ENCODE peak calls at places on chromosomes 7 and 10, in nine cellular contexts. C is brain microvascular endothelial cell, A is sigmoid colon, M is cardiac fibroblast, H is AG04450, W is endothelial cell, F is progenitor cell of endocrine pancreas, J is hepatocyte, V is H9. Z is an unnamed sample.

GRCh38 chr7:44043902-44044301 is 600 bp upstream of the DBNL start:
- DNase-seq in M (no peak), H (no peak), C (no peak), W (no peak), F (no peak), A (no peak), V (no peak), J (no peak), Z (no peak)

GRCh38 chr7:93245525-93246432 is 13.6 kb downstream of the VPS50 start:
- DNase-seq in J (peak), M (peak), H (peak), V (no peak), F (no peak), A (no peak), W (no peak), C (no peak), Z (no peak)

GRCh38 chr7:151544183-151544582 is 24.5 kb upstream of the RHEB start:
- DNase-seq in W (no peak), C (no peak), J (no peak), A (no peak), F (no peak), V (no peak), M (no peak), H (no peak), Z (no peak)

GRCh38 chr7:20016669-20017068 is 200.5 kb downstream of the MACC1 start:
- DNase-seq in W (no peak), H (no peak), M (no peak), J (no peak), F (no peak), C (no peak), V (no peak), A (no peak), Z (no peak)

GRCh38 chr10:69327463-69328345 is 49.4 kb downstream of the HK1 start:
- DNase-seq in M (peak), F (no peak), W (no peak), V (no peak), A (peak), C (peak), J (peak), H (no peak), Z (peak)

GRCh38 chr7:27062946-27063345 is 32.9 kb downstream of the HOXA1 start:
- DNase-seq in W (no peak), J (no peak), C (no peak), A (no peak), M (no peak), H (no peak), V (no peak), F (no peak), Z (no peak)

GRCh38 chr7:130959743-130960207 is 225.8 kb upstream of the KLF14 start:
- DNase-seq in W (no peak), J (no peak), M (peak), F (no peak), A (no peak), H (no peak), V (no peak), C (peak), Z (no peak)

GRCh38 chr7:81173766-81174281 is 255.0 kb upstream of the SEMA3C start:
- DNase-seq in A (no peak), W (no peak), V (no peak), C (peak), H (peak), M (peak), F (no peak), J (no peak), Z (no peak)

GRCh38 chr10:49112098-49112497 is 3.2 kb downstream of the VSTM4 start:
- DNase-seq in W (no peak), H (no peak), M (no peak), A (no peak), C (no peak), V (no peak), F (no peak), J (no peak), Z (no peak)

GRCh38 chr7:31116615-31117014 is 64.5 kb downstream of the ADCYAP1R1 start:
- DNase-seq in W (no peak), J (no peak), M (no peak), V (no peak), H (no peak), C (no peak), F (no peak), A (no peak), Z (no peak)

GRCh38 chr7:102412548-102412947 is 16.4 kb downstream of the PRKRIP1 start:
- DNase-seq in A (no peak), F (no peak), C (peak), W (no peak), H (no peak), J (no peak), V (peak), M (peak), Z (no peak)

GRCh38 chr10:97718659-97719142 is 5.2 kb downstream of the MARVELD1 start:
- DNase-seq in A (peak), V (no peak), H (no peak), J (peak), W (no peak), F (no peak), M (peak), C (no peak), Z (no peak)

GRCh38 chr10:36462194-36462593 is 663.2 kb upstream of the ANKRD30A start:
- DNase-seq in M (peak), V (no peak), F (no peak), H (no peak), W (no peak), C (no peak), J (no peak), A (no peak), Z (no peak)

GRCh38 chr10:93073539-93074136 is at the start of gene CYP26A1:
- DNase-seq in F (no peak), M (no peak), H (no peak), C (no peak), A (no peak), W (no peak), J (no peak), V (peak), Z (no peak)

GRCh38 chr10:118594392-118595063 is 920 bp downstream of the PRLHR start:
- DNase-seq in M (peak), J (peak), V (peak), F (peak), A (no peak), W (peak), C (peak), H (no peak), Z (peak)

GRCh38 chr7:51316262-51316665 is 345 bp downstream of the COBL start:
- DNase-seq in F (peak), J (peak), M (no peak), W (peak), C (no peak), H (no peak), A (peak), V (peak), Z (no peak)

GRCh38 chr7:7051221-7051877 is 131.0 kb upstream of the C1GALT1 start:
- DNase-seq in M (peak), A (no peak), F (no peak), C (no peak), H (no peak), V (no peak), W (no peak), J (peak), Z (peak)

GRCh38 chr10:97149065-97149680 is 36.6 kb downstream of the SLIT1 start:
- DNase-seq in J (no peak), M (no peak), H (no peak), A (peak), F (no peak), C (no peak), V (no peak), W (no peak), Z (no peak)

GRCh38 chr10:6401562-6402348 is 178.3 kb downstream of the PRKCQ start:
- DNase-seq in M (peak), V (peak), F (peak), A (peak), C (peak), H (peak), W (peak), J (peak), Z (peak)

GRCh38 chr10:117130346-117130745 is 7.7 kb downstream of the VAX1 start:
- DNase-seq in W (no peak), H (no peak), A (no peak), C (no peak), M (no peak), J (no peak), F (no peak), V (no peak), Z (no peak)

GRCh38 chr7:32453286-32454011 is 36.7 kb downstream of the LSM5 start:
- DNase-seq in W (no peak), V (no peak), H (no peak), F (no peak), A (no peak), C (no peak), J (peak), M (no peak), Z (no peak)

GRCh38 chr10:13743101-13743693 is 156.4 kb downstream of the PRPF18 start:
- DNase-seq in W (no peak), A (peak), M (no peak), H (no peak), F (no peak), J (no peak), V (no peak), C (peak), Z (peak)

GRCh38 chr7:20744913-20745587 is 41.6 kb downstream of the SP8 start:
- DNase-seq in W (no peak), H (no peak), A (no peak), F (no peak), M (no peak), C (no peak), J (peak), V (no peak), Z (no peak)

GRCh38 chr10:28913850-28914249 is 236.5 kb downstream of the BAMBI start:
- DNase-seq in H (no peak), M (no peak), F (no peak), W (no peak), J (peak), V (no peak), A (no peak), C (no peak), Z (no peak)

GRCh38 chr7:130345106-130345505 is 490 bp downstream of the CPA5 start:
- DNase-seq in V (no peak), C (no peak), A (no peak), J (no peak), H (no peak), W (no peak), F (no peak), M (no peak), Z (no peak)

GRCh38 chr10:58919927-58920654 is 256.4 kb upstream of the PHYHIPL start:
- DNase-seq in J (no peak), F (no peak), W (no peak), V (no peak), H (peak), C (peak), A (no peak), M (peak), Z (no peak)

GRCh38 chr10:58072634-58073033 is 195.1 kb downstream of the IPMK start:
- DNase-seq in M (no peak), A (no peak), J (no peak), V (no peak), W (no peak), F (no peak), H (no peak), C (no peak), Z (no peak)

GRCh38 chr7:82153776-82154175 is 289.8 kb downstream of the CACNA2D1 start:
- DNase-seq in W (no peak), J (no peak), C (no peak), H (no peak), M (no peak), V (no peak), F (no peak), A (no peak), Z (no peak)

GRCh38 chr10:129774736-129775401 is 189.2 kb downstream of the EBF3 start:
- DNase-seq in W (no peak), C (no peak), V (peak), F (no peak), M (no peak), J (no peak), A (no peak), H (no peak), Z (no peak)

GRCh38 chr7:86592185-86592584 is 51.5 kb upstream of the GRM3 start:
- DNase-seq in W (no peak), J (no peak), F (no peak), V (no peak), M (no peak), A (no peak), H (no peak), C (no peak), Z (no peak)

GRCh38 chr10:71963351-71963755 is 842 bp upstream of the CHST3 start:
- DNase-seq in H (no peak), F (no peak), V (no peak), W (no peak), J (no peak), A (peak), C (no peak), M (peak), Z (no peak)

GRCh38 chr10:88262591-88263234 is 320.4 kb downstream of the RNLS start:
- DNase-seq in H (no peak), J (no peak), M (no peak), F (no peak), V (no peak), A (no peak), W (no peak), C (no peak), Z (no peak)

GRCh38 chr10:123429631-123430257 is 236.4 kb upstream of the GPR26 start:
- DNase-seq in M (no peak), A (no peak), H (no peak), V (no peak), C (no peak), F (no peak), J (no peak), W (no peak), Z (no peak)

GRCh38 chr10:11344081-11344480 is 267.4 kb downstream of the USP6NL start:
- DNase-seq in C (no peak), V (no peak), M (no peak), J (no peak), A (no peak), H (no peak), W (no peak), F (no peak), Z (no peak)

GRCh38 chr10:44806895-44807294 is 104.2 kb upstream of the TMEM72 start:
- DNase-seq in F (no peak), J (no peak), M (peak), C (no peak), W (no peak), V (no peak), A (no peak), H (no peak), Z (no peak)

GRCh38 chr7:129271500-129272355 is 46.9 kb downstream of the AHCYL2 start:
- DNase-seq in V (peak), C (peak), W (peak), M (peak), F (no peak), A (no peak), J (peak), H (peak), Z (peak)

GRCh38 chr7:15376601-15377000 is 185.2 kb downstream of the AGMO start:
- DNase-seq in W (no peak), V (no peak), J (no peak), C (no peak), A (no peak), H (no peak), M (peak), F (no peak), Z (no peak)

DNA sequence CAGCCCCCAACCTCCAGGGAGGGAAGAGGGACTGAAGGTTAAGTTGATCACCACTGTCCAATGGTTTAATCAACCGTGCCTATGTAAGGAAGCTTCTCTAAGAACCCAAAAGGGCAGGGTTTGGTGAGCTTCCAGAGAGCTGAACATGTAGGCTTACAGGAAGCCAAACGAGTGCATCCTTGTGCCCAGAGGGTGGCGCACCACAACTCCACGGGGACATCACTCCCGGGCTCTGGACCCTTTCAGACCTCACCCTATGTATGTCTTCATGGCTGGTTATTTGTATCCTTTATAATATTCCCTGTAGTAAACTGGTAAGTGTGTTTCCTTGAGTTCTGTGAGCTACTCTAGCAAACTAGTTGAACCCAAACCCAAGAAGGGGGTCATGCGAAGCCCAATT is 11.5 kb upstream of the NFKB2 start:
- DNase-seq in F (no peak), H (no peak), J (no peak), W (no peak), A (no peak), M (peak), V (peak), C (no peak), Z (no peak)
- TF ChIP-seq CTCF in F (peak), H (peak), J (peak), W (no peak), A (no peak), M (peak), V (peak), C (peak), Z (no peak)

DNA sequence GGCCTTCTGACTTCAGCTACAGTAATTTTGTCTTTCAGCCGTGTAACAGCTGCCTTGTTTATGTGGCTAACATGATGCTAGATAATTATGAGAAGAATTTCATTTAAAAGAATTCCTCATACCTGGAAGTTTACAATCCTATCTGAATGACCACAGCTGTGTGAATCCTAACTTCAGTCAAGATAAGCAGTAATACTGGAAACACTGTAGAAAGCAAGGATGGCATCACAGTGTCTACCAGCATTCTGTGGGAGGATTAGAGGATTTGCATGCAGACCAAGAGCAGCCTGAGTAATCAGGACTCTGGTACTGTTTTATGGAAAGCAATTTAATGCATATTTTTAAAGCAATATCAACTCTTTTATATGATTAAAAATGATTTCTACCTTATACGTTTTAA is 282.4 kb downstream of the EXOC4 start:
- DNase-seq in H (no peak), M (no peak), W (no peak), C (no peak), J (peak), V (no peak), F (no peak), A (no peak), Z (no peak)
- TF ChIP-seq CTCF in H (no peak), M (no peak), W (no peak), C (no peak), J (no peak), V (no peak), F (no peak), A (no peak), Z (no peak)

GRCh38 chr10:124566222-124566888 is 104.7 kb downstream of the LHPP start:
- DNase-seq in M (no peak), A (peak), V (no peak), F (no peak), J (no peak), C (no peak), W (no peak), H (no peak), Z (no peak)

GRCh38 chr10:124564881-124565280 is 103.3 kb downstream of the LHPP start:
- DNase-seq in F (no peak), V (no peak), C (no peak), H (no peak), W (no peak), A (no peak), M (no peak), J (no peak), Z (no peak)

GRCh38 chr10:124566981-124567835 is 105.6 kb downstream of the LHPP start:
- DNase-seq in C (no peak), F (no peak), H (no peak), M (no peak), J (no peak), W (no peak), V (no peak), A (peak), Z (no peak)

GRCh38 chr10:124563320-124563719 is 101.7 kb downstream of the LHPP start:
- DNase-seq in M (no peak), A (no peak), V (no peak), C (no peak), F (no peak), W (no peak), H (no peak), J (no peak), Z (no peak)

DNA sequence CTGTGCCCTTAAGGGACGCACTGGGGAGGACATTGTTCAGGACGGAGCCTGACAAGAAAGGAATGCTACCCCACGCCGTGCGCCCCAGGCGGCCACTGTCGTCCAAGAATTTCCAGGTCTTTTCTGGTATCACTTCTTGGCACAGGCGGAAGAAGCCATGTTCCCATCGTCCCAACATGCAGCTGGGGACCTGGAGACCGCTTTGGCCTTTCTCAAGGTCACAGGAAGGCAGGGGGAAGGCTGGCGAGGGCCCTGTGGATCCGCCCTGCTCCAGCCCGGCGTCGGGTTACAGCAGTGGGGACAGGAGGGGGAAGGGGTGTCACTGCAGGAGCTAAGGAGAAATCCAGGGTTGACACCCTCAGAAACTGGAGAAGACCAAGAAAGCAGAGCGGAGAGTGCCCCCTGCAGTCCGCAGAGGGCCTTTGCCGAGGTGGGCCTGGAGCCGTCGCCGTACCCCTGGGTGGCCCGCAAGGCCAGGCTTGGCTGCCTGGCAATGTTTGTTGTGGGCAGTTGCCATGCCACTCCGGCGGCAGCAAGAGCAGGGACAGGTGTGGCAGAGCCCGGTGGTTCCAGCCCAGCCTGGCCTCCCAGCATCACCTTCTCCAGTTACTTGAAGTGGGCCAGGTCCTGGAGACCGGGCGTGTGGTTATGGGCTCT is 104.1 kb downstream of the LHPP start:
- DNase-seq in V (peak), J (no peak), F (no peak), C (no peak), W (peak), M (peak), H (no peak), A (no peak), Z (peak)
- TF ChIP-seq CTCF in V (peak), J (peak), F (peak), C (peak), W (peak), M (peak), H (peak), A (no peak), Z (peak)

DNA sequence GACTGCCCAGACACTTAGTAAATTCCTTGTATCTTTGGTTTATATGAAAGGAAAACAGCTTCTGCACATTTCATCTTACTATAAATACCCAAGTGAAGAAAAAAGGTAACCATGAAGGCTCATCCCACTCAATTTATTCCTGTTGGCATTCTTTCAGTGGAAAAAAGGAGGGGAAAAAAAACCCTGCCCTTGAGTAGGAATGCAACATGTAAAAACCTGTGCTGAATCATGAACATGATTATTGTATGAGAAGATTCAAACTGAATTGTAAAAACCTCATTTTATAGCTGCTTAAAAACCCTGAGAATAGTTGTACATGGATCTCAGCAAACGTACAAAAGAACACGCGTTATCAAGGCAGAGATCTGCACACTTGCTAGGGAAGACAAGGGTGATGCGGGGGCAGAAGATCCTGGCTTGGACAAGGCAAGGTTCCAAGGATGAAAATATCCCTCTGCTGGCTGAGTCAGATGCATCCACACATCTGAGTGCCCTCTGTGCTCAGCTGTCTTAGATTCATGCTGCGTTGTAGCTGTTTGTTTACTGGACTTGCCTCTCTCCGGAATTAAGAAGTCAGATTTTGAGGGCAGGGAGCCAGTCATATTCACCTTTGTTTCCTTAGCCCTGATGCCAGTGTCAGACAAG is 658.2 kb downstream of the PARD3 start:
- DNase-seq in M (peak), C (peak), J (peak), W (no peak), H (peak), A (no peak), V (no peak), F (no peak), Z (no peak)
- TF ChIP-seq CTCF in M (peak), C (peak), J (no peak), W (no peak), H (peak), A (no peak), V (no peak), F (no peak), Z (no peak)

GRCh38 chr7:40580776-40581175 is 446.0 kb downstream of the SUGCT start:
- DNase-seq in W (no peak), J (no peak), H (no peak), M (no peak), F (no peak), A (no peak), V (no peak), C (no peak), Z (no peak)
- TF ChIP-seq CTCF in W (no peak), J (no peak), H (no peak), M (no peak), F (no peak), A (no peak), V (no peak), C (no peak), Z (no peak)

Z was measured in GM10248.